ENCODE peak calls at places on chromosomes 6 and 20, in six cellular contexts. One of them, this sample, is unnamed.

GRCh38 chr6:163768905-163769304 is 354.4 kb downstream of the QKI start:
- DNase-seq in small intestine: no peak
- DNase-seq in HT1080: no peak
- DNase-seq in T1000: no peak
- DNase-seq in naive thymus-derived CD4-positive, alpha-beta T cell: no peak
- DNase-seq in HEK293T: no peak
- DNase-seq in this sample: no peak

GRCh38 chr20:62466806-62467537 is 8.8 kb downstream of the GATA5 start:
- DNase-seq in small intestine: no peak
- DNase-seq in HT1080: no peak
- DNase-seq in T1000: no peak
- DNase-seq in naive thymus-derived CD4-positive, alpha-beta T cell: no peak
- DNase-seq in HEK293T: no peak
- DNase-seq in this sample: no peak

GRCh38 chr6:74250161-74250560 is 554.2 kb downstream of the CD109 start:
- DNase-seq in small intestine: no peak
- DNase-seq in HT1080: no peak
- DNase-seq in T1000: no peak
- DNase-seq in naive thymus-derived CD4-positive, alpha-beta T cell: no peak
- DNase-seq in HEK293T: no peak
- DNase-seq in this sample: peak

GRCh38 chr20:47973519-47974233 is 188.4 kb upstream of the SULF2 start:
- DNase-seq in small intestine: no peak
- DNase-seq in HT1080: no peak
- DNase-seq in T1000: no peak
- DNase-seq in naive thymus-derived CD4-positive, alpha-beta T cell: no peak
- DNase-seq in HEK293T: no peak
- DNase-seq in this sample: peak

GRCh38 chr6:44593539-44593944 is 206.0 kb downstream of the CDC5L start:
- DNase-seq in small intestine: peak
- DNase-seq in HT1080: peak
- DNase-seq in T1000: peak
- DNase-seq in naive thymus-derived CD4-positive, alpha-beta T cell: peak
- DNase-seq in HEK293T: peak
- DNase-seq in this sample: peak

GRCh38 chr6:166411721-166412151 is 29.0 kb upstream of the MPC1 start:
- DNase-seq in small intestine: peak
- DNase-seq in HT1080: no peak
- DNase-seq in T1000: no peak
- DNase-seq in naive thymus-derived CD4-positive, alpha-beta T cell: peak
- DNase-seq in HEK293T: no peak
- DNase-seq in this sample: no peak

GRCh38 chr6:134802426-134803058 is 147.4 kb downstream of the ALDH8A1 start:
- DNase-seq in small intestine: no peak
- DNase-seq in HT1080: peak
- DNase-seq in T1000: no peak
- DNase-seq in naive thymus-derived CD4-positive, alpha-beta T cell: no peak
- DNase-seq in HEK293T: no peak
- DNase-seq in this sample: peak

GRCh38 chr6:21468487-21468886 is 125.1 kb upstream of the SOX4 start:
- DNase-seq in small intestine: no peak
- DNase-seq in HT1080: no peak
- DNase-seq in T1000: no peak
- DNase-seq in naive thymus-derived CD4-positive, alpha-beta T cell: no peak
- DNase-seq in HEK293T: no peak
- DNase-seq in this sample: no peak

GRCh38 chr6:141077355-141078333 is 1055.1 kb upstream of the GJE1 start:
- DNase-seq in small intestine: peak
- DNase-seq in HT1080: peak
- DNase-seq in T1000: no peak
- DNase-seq in naive thymus-derived CD4-positive, alpha-beta T cell: no peak
- DNase-seq in HEK293T: peak
- DNase-seq in this sample: peak

GRCh38 chr6:30206799-30207618 is 6.2 kb downstream of the TRIM26 start:
- DNase-seq in small intestine: peak
- DNase-seq in HT1080: no peak
- DNase-seq in T1000: no peak
- DNase-seq in naive thymus-derived CD4-positive, alpha-beta T cell: no peak
- DNase-seq in HEK293T: no peak
- DNase-seq in this sample: peak

GRCh38 chr6:15287670-15288069 is 41.8 kb downstream of the JARID2 start:
- DNase-seq in small intestine: no peak
- DNase-seq in HT1080: no peak
- DNase-seq in T1000: no peak
- DNase-seq in naive thymus-derived CD4-positive, alpha-beta T cell: no peak
- DNase-seq in HEK293T: no peak
- DNase-seq in this sample: no peak

GRCh38 chr6:110468696-110469095 is 7.7 kb downstream of the SLC22A16 start:
- DNase-seq in small intestine: no peak
- DNase-seq in HT1080: no peak
- DNase-seq in T1000: no peak
- DNase-seq in naive thymus-derived CD4-positive, alpha-beta T cell: no peak
- DNase-seq in HEK293T: no peak
- DNase-seq in this sample: no peak

GRCh38 chr6:119121367-119121766 is 42.9 kb upstream of the FAM184A start:
- DNase-seq in small intestine: no peak
- DNase-seq in HT1080: no peak
- DNase-seq in T1000: no peak
- DNase-seq in naive thymus-derived CD4-positive, alpha-beta T cell: no peak
- DNase-seq in HEK293T: no peak
- DNase-seq in this sample: no peak

GRCh38 chr6:41858703-41859102 is 36.5 kb downstream of the USP49 start:
- DNase-seq in small intestine: no peak
- DNase-seq in HT1080: no peak
- DNase-seq in T1000: no peak
- DNase-seq in naive thymus-derived CD4-positive, alpha-beta T cell: no peak
- DNase-seq in HEK293T: no peak
- DNase-seq in this sample: no peak

GRCh38 chr20:51184289-51184688 is 161.4 kb upstream of the KCNG1 start:
- DNase-seq in small intestine: no peak
- DNase-seq in HT1080: peak
- DNase-seq in T1000: no peak
- DNase-seq in naive thymus-derived CD4-positive, alpha-beta T cell: no peak
- DNase-seq in HEK293T: no peak
- DNase-seq in this sample: no peak

GRCh38 chr6:167945937-167946485 is 51.5 kb upstream of the KIF25 start:
- DNase-seq in small intestine: no peak
- DNase-seq in HT1080: no peak
- DNase-seq in T1000: no peak
- DNase-seq in naive thymus-derived CD4-positive, alpha-beta T cell: no peak
- DNase-seq in HEK293T: no peak
- DNase-seq in this sample: no peak

This sample was measured in HT-29.